ENCODE peak calls at places on chromosome 9, in six cellular contexts. M is GM10248, O is H1, J is RWPE1, D is Peyer's patch, S is endothelial cell of umbilical vein. V is an unnamed sample.

GRCh38 chr9:136578620-136578914 is 32.7 kb upstream of the NOTCH1 start:
- DNase-seq in J (no peak), D (no peak), O (no peak), M (no peak), S (no peak), V (no peak)

GRCh38 chr9:111743275-111743674 is 51.5 kb downstream of the SHOC1 start:
- DNase-seq in O (no peak), S (peak), J (peak), D (no peak), M (no peak), V (peak)

GRCh38 chr9:111886983-111887718 is 9.5 kb upstream of the UGCG start:
- DNase-seq in O (no peak), S (no peak), J (no peak), D (no peak), M (no peak), V (no peak)

GRCh38 chr9:126009047-126009446 is 261.9 kb downstream of the PBX3 start:
- DNase-seq in M (no peak), D (no peak), J (no peak), S (no peak), O (no peak), V (no peak)

GRCh38 chr9:135820661-135821060 is 86.7 kb downstream of the CAMSAP1 start:
- DNase-seq in S (no peak), M (no peak), O (no peak), D (no peak), J (no peak), V (no peak)

GRCh38 chr9:74078647-74079046 is 418.5 kb upstream of the RORB start:
- DNase-seq in O (no peak), D (no peak), J (peak), S (no peak), M (no peak), V (no peak)

GRCh38 chr9:132411091-132411508 is 1.1 kb downstream of the CFAP77 start:
- DNase-seq in J (peak), M (peak), D (peak), O (peak), S (peak), V (peak)

GRCh38 chr9:34899535-34900158 is 58.4 kb upstream of the PHF24 start:
- DNase-seq in S (peak), O (peak), J (peak), D (peak), M (peak), V (peak)

GRCh38 chr9:88852794-88853193 is 138.5 kb upstream of the S1PR3 start:
- DNase-seq in J (peak), S (peak), M (no peak), O (no peak), D (no peak), V (no peak)

GRCh38 chr9:30411571-30411970 is 1972.9 kb upstream of the ACO1 start:
- DNase-seq in M (no peak), O (no peak), S (no peak), D (no peak), J (no peak), V (no peak)

GRCh38 chr9:20640331-20641187 is 18.3 kb upstream of the MLLT3 start:
- DNase-seq in S (peak), O (no peak), D (peak), M (peak), J (peak), V (peak)

GRCh38 chr9:86563350-86563749 is 209.1 kb upstream of the TUT7 start:
- DNase-seq in M (no peak), D (no peak), J (peak), S (no peak), O (no peak), V (no peak)

GRCh38 chr9:127444283-127444920 is 6.8 kb downstream of the RPL12 start:
- DNase-seq in O (no peak), M (no peak), S (no peak), J (no peak), D (no peak), V (no peak)

GRCh38 chr9:96087669-96088299 is 212.3 kb downstream of the ERCC6L2 start:
- DNase-seq in D (no peak), J (no peak), S (no peak), O (no peak), M (no peak), V (peak)

GRCh38 chr9:109903515-109904138 is 123.6 kb downstream of the PALM2AKAP2 start:
- DNase-seq in S (peak), O (peak), D (peak), M (peak), J (peak), V (peak)

DNA sequence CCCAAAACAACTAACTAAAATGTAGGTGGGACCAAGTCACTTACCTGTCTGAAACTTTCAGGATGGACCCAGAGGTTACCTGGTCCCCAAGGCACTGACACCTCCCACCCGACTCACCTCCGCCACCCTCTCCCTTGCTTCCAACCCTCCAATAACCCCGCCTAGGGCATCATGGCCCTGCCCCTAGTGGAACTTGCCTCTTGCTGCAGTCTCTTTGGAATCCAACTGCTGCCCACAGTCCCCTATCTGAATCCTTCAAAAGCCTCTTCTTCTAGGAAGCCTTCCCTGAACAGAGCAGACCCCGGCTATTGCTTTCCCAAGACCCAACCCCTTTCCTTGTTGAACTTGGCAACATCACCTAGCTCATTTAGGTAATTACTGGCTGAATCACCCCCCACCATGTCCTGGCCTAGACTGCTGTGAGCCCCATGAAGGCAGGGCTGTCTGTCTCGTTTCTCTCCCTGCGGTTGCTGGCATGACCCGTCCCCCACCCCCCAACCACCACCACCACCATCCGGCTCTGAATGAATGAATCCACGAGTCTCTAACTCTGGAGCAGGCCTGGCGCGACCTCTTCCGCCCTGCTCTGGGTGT is 9.4 kb downstream of the CRB2 start:
- DNase-seq in S (no peak), O (no peak), J (no peak), D (no peak), M (no peak), V (no peak)
- TF ChIP-seq CTCF in S (peak), O (peak), J (no peak), D (no peak), M (no peak), V (no peak)

DNA sequence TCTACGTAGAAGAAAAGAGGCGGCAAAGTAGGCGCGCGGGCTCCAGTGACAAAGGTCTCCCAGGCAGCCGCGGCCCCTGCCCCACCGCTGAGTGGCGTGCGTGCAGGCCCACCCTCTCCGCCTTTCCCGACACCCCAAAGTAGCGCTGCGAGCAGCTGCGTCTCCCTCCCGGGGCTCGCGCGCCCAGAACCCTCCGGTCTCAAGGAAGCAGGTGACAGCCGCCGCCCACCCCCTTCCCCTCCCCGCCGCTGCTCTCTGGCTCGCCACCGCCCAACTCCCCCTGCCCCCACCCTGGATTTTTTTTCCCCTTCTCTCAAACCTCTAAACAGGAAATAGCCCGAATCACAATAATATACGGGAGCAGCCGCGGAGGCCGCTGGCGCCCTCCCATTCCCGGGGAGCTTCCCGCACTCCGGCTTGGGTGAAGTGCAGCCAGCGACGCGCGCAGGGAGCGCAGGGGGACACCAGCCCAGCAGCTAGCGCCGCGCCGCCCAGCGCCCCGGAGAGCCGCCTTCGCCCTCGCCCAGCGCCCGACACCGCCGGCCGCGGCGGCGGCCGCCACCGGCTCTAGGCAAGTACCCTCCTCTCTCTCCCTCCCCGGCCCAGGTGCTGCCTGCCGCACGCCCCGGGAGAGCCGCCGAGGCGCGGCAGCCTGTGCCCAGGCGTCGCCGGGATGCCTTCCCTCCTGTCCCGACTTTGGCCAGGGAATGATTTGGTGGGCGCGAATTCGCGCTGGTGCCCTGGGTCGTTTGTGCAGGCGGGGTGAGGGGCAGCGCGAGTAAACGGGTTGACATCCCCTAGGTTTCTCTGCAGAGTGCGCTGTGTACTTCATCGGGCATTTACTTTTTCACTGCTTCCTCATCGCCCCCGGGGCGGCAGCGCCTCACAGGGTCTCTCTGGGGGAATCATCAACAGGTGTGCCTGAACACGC is 52.7 kb upstream of the TJP2 start:
- DNase-seq in S (peak), J (peak), O (peak), M (peak), D (peak), V (peak)
- TF ChIP-seq CTCF in S (no peak), J (no peak), O (peak), M (peak), D (no peak), V (no peak)

GRCh38 chr9:114538241-114538640 is 33.0 kb upstream of the WHRN start:
- DNase-seq in D (peak), O (no peak), J (peak), S (no peak), M (no peak), V (peak)
- TF ChIP-seq CTCF in D (peak), O (peak), J (no peak), S (no peak), M (peak), V (no peak)

GRCh38 chr9:137578518-137579258 is at the start of gene DPH7:
- DNase-seq in O (peak), J (peak), S (peak), D (peak), M (peak), V (peak)
- TF ChIP-seq CTCF in O (peak), J (peak), S (peak), D (peak), M (peak), V (peak)

DNA sequence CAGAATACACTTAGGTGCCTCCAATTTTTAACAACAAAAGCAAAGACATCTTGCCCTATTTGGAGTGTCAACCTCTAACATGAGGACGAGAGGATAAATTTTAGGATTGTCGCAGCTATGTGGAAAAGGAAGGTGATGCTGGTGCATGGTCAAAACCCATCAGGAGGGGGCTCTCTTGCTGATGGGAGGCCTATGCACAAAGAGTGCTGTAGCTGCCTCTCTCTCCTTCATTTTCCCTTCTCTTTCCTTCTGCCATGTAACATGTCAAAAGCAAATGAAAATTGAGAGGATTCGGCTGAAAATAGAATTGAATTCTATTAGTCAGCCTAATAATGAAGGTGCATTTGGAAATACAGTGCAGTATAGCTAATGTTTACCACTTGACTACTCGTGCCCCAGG is 578.7 kb upstream of the ZNF462 start:
- DNase-seq in M (no peak), J (no peak), O (no peak), S (no peak), D (no peak), V (no peak)
- TF ChIP-seq CTCF in M (no peak), J (no peak), O (peak), S (no peak), D (no peak), V (no peak)

DNA sequence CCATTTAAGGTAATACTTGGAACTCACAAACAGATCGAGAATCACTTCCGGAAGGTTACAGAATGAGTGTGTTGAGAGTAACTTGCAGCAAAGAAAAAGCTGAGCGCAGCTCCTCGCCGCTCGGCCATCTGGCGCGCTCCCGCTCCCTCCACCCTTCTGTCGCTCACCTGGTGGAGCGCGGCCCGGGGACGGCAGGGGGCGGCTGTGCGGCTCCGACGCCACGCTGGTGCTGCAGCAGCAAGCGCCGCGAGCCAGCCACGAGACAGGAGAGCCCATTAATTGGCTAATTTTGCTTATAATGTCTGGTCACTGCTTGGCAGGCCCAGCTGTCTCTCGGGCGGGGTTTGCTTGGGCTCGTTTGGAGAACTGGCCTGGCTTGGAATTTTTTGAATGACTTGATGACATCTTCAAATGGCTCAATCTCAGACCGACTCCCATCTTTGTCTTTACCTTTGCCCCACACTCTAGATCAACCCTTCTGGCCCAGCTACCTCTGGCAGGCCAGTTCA is 601.8 kb downstream of the CCDC171 start:
- DNase-seq in M (peak), D (no peak), J (no peak), O (peak), S (peak), V (peak)
- TF ChIP-seq CTCF in M (no peak), D (peak), J (no peak), O (peak), S (peak), V (peak)

GRCh38 chr9:97501177-97501971 is at the start of gene TMOD1:
- DNase-seq in S (peak), D (peak), O (peak), J (peak), M (peak), V (peak)
- TF ChIP-seq CTCF in S (no peak), D (no peak), O (no peak), J (peak), M (peak), V (no peak)

GRCh38 chr9:7185612-7186011 is 427.8 kb downstream of the KDM4C start:
- DNase-seq in J (peak), S (peak), M (no peak), D (no peak), O (no peak), V (peak)

GRCh38 chr9:7180247-7180646 is 422.5 kb downstream of the KDM4C start:
- DNase-seq in M (no peak), O (no peak), J (no peak), S (no peak), D (no peak), V (no peak)

GRCh38 chr9:7186175-7186574 is 428.4 kb downstream of the KDM4C start:
- DNase-seq in D (no peak), S (peak), J (no peak), O (no peak), M (no peak), V (no peak)
- TF ChIP-seq CTCF in D (peak), S (peak), J (peak), O (peak), M (peak), V (no peak)